ENCODE peak calls at places on chromosomes 12 and 14, in four cellular contexts. One of them, this sample, is unnamed.

GRCh38 chr12:8045952-8046944 is 13.7 kb downstream of the FOXJ2 start:
- DNase-seq in Peyer's patch: peak; percentile 93
- DNase-seq in left lung: peak; percentile 72
- DNase-seq in transverse colon: peak; percentile 79
- DNase-seq in this sample: no peak

GRCh38 chr12:12748051-12748450 is 30.9 kb downstream of the CDKN1B start:
- DNase-seq in Peyer's patch: no peak
- DNase-seq in left lung: no peak
- DNase-seq in transverse colon: no peak
- DNase-seq in this sample: no peak

GRCh38 chr12:5518584-5519365 is 86.9 kb downstream of the NTF3 start:
- DNase-seq in Peyer's patch: no peak
- DNase-seq in left lung: no peak
- DNase-seq in transverse colon: no peak
- DNase-seq in this sample: no peak

GRCh38 chr12:120856980-120857379 is 47.2 kb downstream of the SPPL3 start:
- DNase-seq in Peyer's patch: no peak
- DNase-seq in left lung: no peak
- DNase-seq in transverse colon: no peak
- DNase-seq in this sample: no peak

GRCh38 chr12:27924350-27925140 is 48.0 kb downstream of the PTHLH start:
- DNase-seq in Peyer's patch: no peak
- DNase-seq in left lung: no peak
- DNase-seq in transverse colon: no peak
- DNase-seq in this sample: no peak

GRCh38 chr14:94568186-94568585 is 6.9 kb downstream of the SERPINA4 start:
- DNase-seq in Peyer's patch: no peak
- DNase-seq in left lung: peak; percentile 10
- DNase-seq in transverse colon: no peak
- DNase-seq in this sample: no peak

GRCh38 chr14:95696741-95697140 is 10.5 kb downstream of the TCL1B start:
- DNase-seq in Peyer's patch: no peak
- DNase-seq in left lung: no peak
- DNase-seq in transverse colon: no peak
- DNase-seq in this sample: no peak

GRCh38 chr12:110531741-110532333 is 29.7 kb downstream of the RAD9B start:
- DNase-seq in Peyer's patch: no peak
- DNase-seq in left lung: no peak
- DNase-seq in transverse colon: no peak
- DNase-seq in this sample: no peak

DNA sequence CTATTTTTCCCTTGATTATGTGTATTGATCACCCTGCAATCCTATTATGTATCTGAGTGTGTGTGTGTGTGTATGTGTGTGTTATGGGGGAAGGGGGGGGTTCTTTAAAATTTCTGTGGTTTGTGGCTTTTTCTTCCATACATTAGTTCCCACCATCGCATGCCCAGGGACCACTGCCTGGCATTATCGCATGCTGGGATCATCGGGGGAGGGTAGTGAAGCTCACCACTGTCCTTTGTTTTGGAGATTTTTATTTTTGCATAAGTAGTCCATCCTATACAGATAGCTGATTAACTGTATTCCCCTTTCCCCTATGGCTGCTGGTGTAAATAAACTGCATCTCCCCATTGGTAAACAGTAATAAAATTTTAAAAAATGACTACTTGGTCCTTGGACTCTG is 3.4 kb downstream of the ATXN7L3B start:
- DNase-seq in Peyer's patch: no peak
- DNase-seq in left lung: no peak
- DNase-seq in transverse colon: no peak
- DNase-seq in this sample: no peak
- H3K27ac ChIP-seq in Peyer's patch: no peak overlapping the region
- H3K27ac ChIP-seq in left lung: no peak overlapping the region
- H3K27ac ChIP-seq in transverse colon: no peak overlapping the region
- H3K27ac ChIP-seq in this sample: no peak overlapping the region

GRCh38 chr14:72737560-72737943 is 156.3 kb downstream of the DPF3 start:
- DNase-seq in Peyer's patch: no peak
- DNase-seq in left lung: no peak
- DNase-seq in transverse colon: no peak
- DNase-seq in this sample: no peak
- H3K4me1 ChIP-seq in Peyer's patch: no peaks in the 10 kb centered on the region
- H3K4me1 ChIP-seq in left lung: no peaks in the 10 kb centered on the region
- H3K4me1 ChIP-seq in transverse colon: no peaks in the 10 kb centered on the region
- H3K4me1 ChIP-seq in this sample: no peaks in the 10 kb centered on the region

DNA sequence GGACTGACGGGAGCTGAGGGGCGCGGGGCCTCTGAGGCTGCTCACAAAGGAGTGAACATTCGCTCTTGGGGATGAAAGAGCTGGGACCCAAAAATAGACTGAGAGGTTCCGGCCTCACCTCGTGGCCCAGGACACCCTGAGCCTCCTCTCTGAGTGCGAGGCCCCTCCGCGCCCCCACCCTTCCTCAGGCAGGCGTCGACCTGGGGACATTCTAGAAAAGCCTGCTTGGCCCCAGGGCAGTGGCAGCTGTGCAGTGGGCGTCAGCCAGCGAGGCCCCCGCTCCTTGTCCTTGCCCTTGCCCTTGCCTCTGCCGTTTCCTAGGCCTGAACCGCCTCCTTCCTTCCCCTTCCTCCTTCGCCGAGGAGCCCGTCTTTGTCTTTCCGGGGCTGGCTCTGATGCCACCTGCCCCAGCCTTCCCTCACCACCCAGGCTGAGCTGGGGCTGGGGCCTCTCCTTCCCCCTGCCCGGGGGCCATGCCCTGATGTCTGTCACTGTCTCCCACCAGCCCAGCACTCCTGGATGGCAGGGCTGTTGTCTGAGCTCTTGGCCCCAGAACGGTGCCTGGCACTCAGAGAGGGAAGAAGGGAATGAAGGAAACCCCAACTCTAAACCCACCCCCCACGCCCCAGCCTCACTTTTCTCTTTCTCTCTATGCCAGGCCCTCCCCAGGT is 208.2 kb upstream of the RTL1 start:
- DNase-seq in Peyer's patch: peak; percentile 34
- DNase-seq in left lung: peak; percentile 20
- DNase-seq in transverse colon: no peak
- DNase-seq in this sample: no peak
- H3K27ac ChIP-seq in Peyer's patch: no peak overlapping the region
- H3K27ac ChIP-seq in left lung: no peak overlapping the region
- H3K27ac ChIP-seq in transverse colon: no peak overlapping the region
- H3K27ac ChIP-seq in this sample: no peak overlapping the region

GRCh38 chr14:68951800-68952540 is 27.1 kb downstream of the ACTN1 start:
- DNase-seq in Peyer's patch: no peak
- DNase-seq in left lung: no peak
- DNase-seq in transverse colon: no peak
- DNase-seq in this sample: no peak

GRCh38 chr14:68949236-68949965 is 29.7 kb downstream of the ACTN1 start:
- DNase-seq in Peyer's patch: no peak
- DNase-seq in left lung: no peak
- DNase-seq in transverse colon: no peak
- DNase-seq in this sample: no peak

GRCh38 chr14:68952544-68953535 is 26.3 kb downstream of the ACTN1 start:
- DNase-seq in Peyer's patch: no peak
- DNase-seq in left lung: no peak
- DNase-seq in transverse colon: no peak
- DNase-seq in this sample: no peak

GRCh38 chr14:68950111-68950510 is 29.0 kb downstream of the ACTN1 start:
- DNase-seq in Peyer's patch: no peak
- DNase-seq in left lung: no peak
- DNase-seq in transverse colon: no peak
- DNase-seq in this sample: no peak

GRCh38 chr14:68951051-68951797 is 27.9 kb downstream of the ACTN1 start:
- DNase-seq in Peyer's patch: peak; percentile 89
- DNase-seq in left lung: peak; percentile 89
- DNase-seq in transverse colon: peak; percentile 86
- DNase-seq in this sample: no peak
- H3K4me1 ChIP-seq in Peyer's patch: peaks cover 12% of the 10 kb centered on the region
- H3K4me1 ChIP-seq in left lung: peaks cover 48% of the 10 kb centered on the region
- H3K4me1 ChIP-seq in transverse colon: peaks cover 80% of the 10 kb centered on the region
- H3K4me1 ChIP-seq in this sample: peaks cover 100% of the 10 kb centered on the region

DNA sequence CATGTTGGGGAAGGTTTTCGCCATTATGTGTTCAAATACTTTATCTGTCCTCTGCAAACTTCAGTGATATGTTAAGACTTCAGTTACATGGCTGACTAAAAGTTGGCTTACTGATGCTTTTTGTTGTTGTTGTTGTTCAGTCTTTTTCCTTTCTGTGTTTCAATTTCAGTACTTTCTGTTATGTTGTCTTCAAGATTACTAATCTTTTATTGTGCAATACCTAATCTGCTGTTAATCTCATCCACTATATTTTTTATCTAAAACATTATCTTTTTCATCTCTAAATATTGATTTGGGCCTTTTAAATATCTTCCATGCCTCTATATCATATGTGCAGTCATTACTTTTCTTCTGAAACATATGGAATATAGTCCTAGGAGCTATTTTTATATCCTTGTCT is 7.0 kb downstream of the CGRRF1 start:
- DNase-seq in Peyer's patch: no peak
- DNase-seq in left lung: no peak
- DNase-seq in transverse colon: no peak
- DNase-seq in this sample: no peak
- H3K27ac ChIP-seq in Peyer's patch: no peak overlapping the region
- H3K27ac ChIP-seq in left lung: no peak overlapping the region
- H3K27ac ChIP-seq in transverse colon: no peak overlapping the region
- H3K27ac ChIP-seq in this sample: no peak overlapping the region

DNA sequence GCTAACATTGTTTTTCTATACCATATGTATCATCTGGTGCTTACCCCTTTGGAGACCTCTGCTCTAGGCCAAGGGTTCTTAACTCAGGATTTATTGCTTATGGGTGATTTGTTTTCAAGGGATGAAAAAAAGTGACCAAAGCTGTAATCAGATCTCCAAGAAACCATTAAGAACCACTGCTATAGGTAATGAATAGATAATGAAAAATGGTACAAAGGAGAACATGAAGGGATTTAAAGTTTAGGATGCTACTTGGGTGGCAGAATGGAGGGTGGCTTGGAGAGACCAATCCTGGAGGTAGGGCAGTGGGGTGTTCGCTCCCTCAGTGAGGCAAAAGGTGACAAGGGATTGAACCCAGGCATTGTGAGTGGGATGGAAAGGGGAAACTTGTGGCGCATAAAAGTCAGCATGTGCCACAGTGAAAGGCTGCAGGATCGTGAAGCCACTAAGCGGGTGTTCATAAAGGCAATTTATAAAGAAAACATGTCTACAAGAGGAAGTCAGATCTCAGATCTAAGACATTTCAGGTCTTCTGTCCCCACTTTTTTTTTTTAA is 76.7 kb upstream of the SLC38A2 start:
- DNase-seq in Peyer's patch: no peak
- DNase-seq in left lung: no peak
- DNase-seq in transverse colon: no peak
- DNase-seq in this sample: no peak
- H3K4me1 ChIP-seq in Peyer's patch: no peaks in the 10 kb centered on the region
- H3K4me1 ChIP-seq in left lung: peaks cover 4% of the 10 kb centered on the region
- H3K4me1 ChIP-seq in transverse colon: peaks cover 4% of the 10 kb centered on the region
- H3K4me1 ChIP-seq in this sample: no peaks in the 10 kb centered on the region

GRCh38 chr14:72608391-72609204 is 285.3 kb downstream of the DPF3 start:
- DNase-seq in Peyer's patch: no peak
- DNase-seq in left lung: no peak
- DNase-seq in transverse colon: no peak
- DNase-seq in this sample: no peak
- H3K27ac ChIP-seq in Peyer's patch: no peak overlapping the region
- H3K27ac ChIP-seq in left lung: no peak overlapping the region
- H3K27ac ChIP-seq in transverse colon: no peak overlapping the region
- H3K27ac ChIP-seq in this sample: no peak overlapping the region

GRCh38 chr14:99548285-99548684 is 55.7 kb downstream of the CCDC85C start:
- DNase-seq in Peyer's patch: no peak
- DNase-seq in left lung: no peak
- DNase-seq in transverse colon: no peak
- DNase-seq in this sample: no peak

GRCh38 chr14:99551034-99551922 is 52.7 kb downstream of the CCDC85C start:
- DNase-seq in Peyer's patch: no peak
- DNase-seq in left lung: no peak
- DNase-seq in transverse colon: no peak
- DNase-seq in this sample: no peak

GRCh38 chr14:99548871-99549270 is 55.1 kb downstream of the CCDC85C start:
- DNase-seq in Peyer's patch: no peak
- DNase-seq in left lung: no peak
- DNase-seq in transverse colon: no peak
- DNase-seq in this sample: no peak

GRCh38 chr14:99550387-99550992 is 53.5 kb downstream of the CCDC85C start:
- DNase-seq in Peyer's patch: no peak
- DNase-seq in left lung: no peak
- DNase-seq in transverse colon: no peak
- DNase-seq in this sample: no peak

GRCh38 chr14:99549684-99550083 is 54.3 kb downstream of the CCDC85C start:
- DNase-seq in Peyer's patch: no peak
- DNase-seq in left lung: no peak
- DNase-seq in transverse colon: no peak
- DNase-seq in this sample: no peak
- H3K4me1 ChIP-seq in Peyer's patch: peaks cover 5% of the 10 kb centered on the region
- H3K4me1 ChIP-seq in left lung: no peaks in the 10 kb centered on the region
- H3K4me1 ChIP-seq in transverse colon: peaks cover 35% of the 10 kb centered on the region
- H3K4me1 ChIP-seq in this sample: peaks cover 8% of the 10 kb centered on the region

This sample was measured in esophagus squamous epithelium.